ENCODE peak calls at places on chromosomes 16 and 17, in five cellular contexts. D, C, Y, P and F are unnamed samples.
A peak's percentile ranks its signal among the peaks of the same experiment; 100 is the strongest.

GRCh38 chr17:30520436-30520835 is 43.2 kb downstream of the GOSR1 start:
- DNase-seq in Y (peak; percentile 74), D (no peak), P (no peak), C (peak; percentile 47), F (peak; percentile 10)

GRCh38 chr16:35134471-35134870 is 1675.1 kb downstream of the TP53TG3F start:
- DNase-seq in D (no peak), Y (no peak), C (no peak), P (no peak), F (no peak)

GRCh38 chr16:31493506-31494125 is 10.7 kb downstream of the SLC5A2 start:
- DNase-seq in P (no peak), Y (no peak), C (no peak), D (no peak), F (no peak)

GRCh38 chr17:82865274-82865673 is 25.5 kb upstream of the ZNF750 start:
- DNase-seq in D (no peak), Y (no peak), C (no peak), P (no peak), F (no peak)

GRCh38 chr16:70018254-70018653 is 67.1 kb downstream of the CLEC18A start:
- DNase-seq in P (peak; percentile 5), C (peak; percentile 49), Y (peak; percentile 15), D (peak; percentile 23), F (no peak)

GRCh38 chr16:7150230-7150629 is 182.4 kb upstream of the RBFOX1 start:
- DNase-seq in D (no peak), C (no peak), Y (no peak), P (no peak), F (no peak)

GRCh38 chr17:48499743-48500434 is 30.9 kb downstream of the HOXB1 start:
- DNase-seq in Y (no peak), P (no peak), C (no peak), D (no peak), F (peak; percentile 40)

GRCh38 chr17:63150994-63151464 is 185.0 kb downstream of the TANC2 start:
- DNase-seq in Y (peak; percentile 38), C (peak; percentile 66), P (no peak), D (no peak), F (peak; percentile 50)

GRCh38 chr17:35256629-35257028 is 13.8 kb downstream of the SLFN5 start:
- DNase-seq in P (no peak), D (no peak), Y (no peak), C (no peak), F (no peak)

GRCh38 chr17:77453613-77454559 is 313.1 kb downstream of the SEC14L1 start:
- DNase-seq in Y (peak; percentile 47), C (no peak), P (peak; percentile 90), D (peak; percentile 89), F (peak; percentile 88)

GRCh38 chr17:74153456-74153810 is 50.0 kb upstream of the RPL38 start:
- DNase-seq in Y (no peak), D (no peak), P (no peak), C (no peak), F (no peak)

GRCh38 chr16:84532855-84533486 is 28.5 kb upstream of the MEAK7 start:
- DNase-seq in C (peak; percentile 89), Y (no peak), D (no peak), P (no peak), F (peak; percentile 25)

GRCh38 chr17:81479175-81479574 is 33.4 kb downstream of the ACTG1 start:
- DNase-seq in Y (no peak), C (no peak), D (no peak), P (no peak), F (no peak)

GRCh38 chr17:73042809-73043685 is 49.4 kb downstream of the SLC39A11 start:
- DNase-seq in D (no peak), P (no peak), C (peak; percentile 66), Y (peak; percentile 87), F (no peak)

GRCh38 chr17:4956493-4957061 is 5.7 kb downstream of the ENO3 start:
- DNase-seq in Y (no peak), D (no peak), P (no peak), C (no peak), F (no peak)
- TF ChIP-seq CTCF in Y (peak; percentile 22), D (no peak), P (no peak), C (peak; percentile 45), F (peak; percentile 22)

DNA sequence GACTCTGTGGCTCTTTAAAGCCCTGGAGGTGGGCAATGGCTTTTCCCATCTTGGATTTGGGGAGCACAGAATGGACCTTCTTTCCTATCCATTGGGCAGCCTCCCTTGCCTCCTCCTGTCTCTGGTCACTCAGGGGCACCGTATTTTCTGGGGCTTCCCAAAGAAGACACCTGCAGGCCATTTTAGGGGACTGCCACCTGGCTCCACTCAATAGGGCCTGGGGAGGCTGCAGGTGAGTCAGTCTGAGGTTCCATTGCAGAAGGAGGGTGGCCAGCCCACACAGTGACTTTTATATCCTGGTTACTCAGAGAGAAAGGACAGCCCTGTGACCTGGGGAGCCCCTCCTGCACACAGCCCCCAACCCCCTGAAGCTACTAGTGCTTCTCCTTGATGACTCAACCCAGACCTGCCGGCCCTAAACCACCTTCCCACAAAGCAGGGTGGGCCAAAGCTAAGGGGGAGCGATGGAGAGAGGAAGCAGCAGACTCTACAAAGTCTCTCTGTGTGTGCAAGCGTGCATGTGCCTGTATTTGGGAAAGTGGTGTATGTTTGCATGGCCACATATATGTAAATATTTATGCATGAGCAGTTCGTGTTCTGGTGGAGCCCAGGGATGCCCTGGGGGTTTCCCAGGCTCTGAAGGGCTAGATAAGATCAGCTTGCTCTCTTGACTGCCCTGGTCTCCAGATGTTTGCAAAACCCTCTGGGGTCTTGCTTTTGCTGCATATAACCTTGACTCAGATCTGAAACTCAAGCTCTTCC is 5.0 kb downstream of the CX3CL1 start:
- DNase-seq in D (no peak), Y (no peak), P (no peak), C (peak; percentile 11), F (peak; percentile 60)
- TF ChIP-seq CTCF in D (no peak), Y (no peak), P (peak; percentile 18), C (no peak), F (no peak)

GRCh38 chr16:56517206-56517605 is 2.6 kb downstream of the BBS2 start:
- DNase-seq in Y (no peak), P (no peak), C (no peak), D (no peak), F (no peak)

GRCh38 chr16:56520251-56520577 is 390 bp upstream of the BBS2 start:
- DNase-seq in P (no peak), Y (no peak), D (no peak), C (no peak), F (no peak)

GRCh38 chr16:56518435-56518834 is 1.4 kb downstream of the BBS2 start:
- DNase-seq in C (no peak), Y (no peak), D (no peak), P (no peak), F (no peak)

GRCh38 chr16:56515665-56516064 is 4.2 kb downstream of the BBS2 start:
- DNase-seq in D (no peak), Y (peak; percentile 7), C (no peak), P (no peak), F (no peak)

DNA sequence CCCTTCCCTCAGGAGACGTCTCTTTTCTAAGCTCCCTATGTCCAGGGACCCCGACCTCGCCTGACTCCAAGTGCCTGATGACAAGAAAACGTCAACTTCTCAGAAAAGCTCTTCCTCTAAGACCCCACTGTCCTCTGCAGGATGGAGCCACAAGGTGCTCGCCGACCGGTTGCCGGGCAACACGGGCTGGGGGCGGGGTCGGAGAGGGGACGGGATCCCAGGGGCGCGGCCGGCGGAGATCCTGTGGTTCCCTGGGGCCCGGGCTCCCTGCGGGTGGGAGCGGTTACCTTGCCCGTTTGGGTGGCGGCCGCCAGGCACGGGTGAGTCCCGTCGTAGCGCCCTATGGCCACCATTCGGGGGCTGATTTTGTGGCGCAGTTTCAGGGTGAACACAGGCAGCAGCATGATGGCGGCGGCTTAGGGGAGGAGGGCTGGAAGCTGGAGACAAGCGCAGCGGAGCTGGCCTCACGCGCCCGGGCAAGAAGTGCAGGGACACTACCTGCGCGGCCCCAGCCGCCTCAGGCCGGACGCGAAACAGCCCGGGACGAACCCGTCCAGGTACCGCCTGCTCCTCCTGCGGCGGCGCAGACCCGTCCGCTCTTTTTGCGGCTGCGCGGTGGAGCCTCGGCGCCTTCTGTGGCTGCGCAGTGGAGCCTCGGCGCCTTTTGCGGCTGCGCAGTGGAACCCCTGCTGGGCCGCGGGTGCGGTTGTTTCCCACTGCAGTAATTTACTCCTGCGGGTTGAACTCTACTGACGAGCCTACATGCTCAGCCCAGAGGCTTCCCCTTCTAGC is at the start of gene BBS2:
- DNase-seq in C (peak; percentile 88), D (peak; percentile 94), Y (peak; percentile 88), P (peak; percentile 83), F (peak; percentile 81)
- TF ChIP-seq CTCF in C (no peak), D (no peak), Y (no peak), P (peak; percentile 33), F (no peak)

GRCh38 chr17:20009302-20010098 is at the start of gene SPECC1:
- DNase-seq in D (peak; percentile 86), Y (peak; percentile 66), P (peak; percentile 63), C (peak; percentile 61), F (peak; percentile 41)
- TF ChIP-seq CTCF in D (peak; percentile 96), Y (peak; percentile 49), P (peak; percentile 97), C (peak; percentile 58), F (no peak)